ENCODE peak calls at places on chromosomes 4 and X, in four cellular contexts. T is lower lobe of right lung, E is tibial artery, A is IMR-90. I is an unnamed sample.
A peak's percentile ranks its signal among the peaks of the same experiment; 100 is the strongest.

GRCh38 chr4:126180642-126181041 is 865.9 kb downstream of the FAT4 start:
- DNase-seq in T (no peak), E (no peak), A (no peak), I (no peak)

GRCh38 chr4:157172011-157172410 is 48.5 kb upstream of the GRIA2 start:
- DNase-seq in T (no peak), E (no peak), A (peak; percentile 31), I (no peak)

GRCh38 chr4:5638976-5639375 is 69.4 kb downstream of the EVC2 start:
- DNase-seq in T (no peak), E (no peak), A (peak; percentile 81), I (no peak)

GRCh38 chr4:190121759-190122158 is 51.8 kb upstream of the DUX4 start:
- DNase-seq in T (no peak), E (no peak), A (no peak), I (no peak)

GRCh38 chr4:124085561-124086180 is 626.9 kb downstream of the ANKRD50 start:
- DNase-seq in T (no peak), E (no peak), A (no peak), I (no peak)

GRCh38 chrX:108699368-108699767 is 37.0 kb downstream of the IRS4 start:
- DNase-seq in T (no peak), E (no peak), A (peak; percentile 14), I (no peak)

GRCh38 chr4:15327311-15328298 is 100.2 kb upstream of the C1QTNF7 start:
- DNase-seq in T (no peak), E (no peak), A (peak; percentile 94), I (no peak)

GRCh38 chr4:8771666-8772065 is 100.0 kb downstream of the HMX1 start:
- DNase-seq in T (peak; percentile 9), E (peak; percentile 37), A (no peak), I (no peak)

GRCh38 chr4:119479180-119479814 is 149.3 kb downstream of the PDE5A start:
- DNase-seq in T (no peak), E (no peak), A (no peak), I (no peak)

GRCh38 chrX:24979081-24979480 is 36.7 kb downstream of the ARX start:
- DNase-seq in T (no peak), E (no peak), A (peak; percentile 11), I (no peak)

GRCh38 chrX:129769467-129770154 is 10.1 kb upstream of the SASH3 start:
- DNase-seq in T (no peak), E (no peak), A (no peak), I (no peak)

GRCh38 chr4:171621646-171622045 is 191.6 kb upstream of the GALNTL6 start:
- DNase-seq in T (no peak), E (no peak), A (no peak), I (no peak)

GRCh38 chr4:118322831-118323502 is 29.8 kb downstream of the PRSS12 start:
- DNase-seq in T (no peak), E (no peak), A (no peak), I (no peak)

GRCh38 chr4:118314221-118314620 is 38.6 kb downstream of the PRSS12 start:
- DNase-seq in T (no peak), E (no peak), A (no peak), I (no peak)

GRCh38 chr4:118313098-118313497 is 39.7 kb downstream of the PRSS12 start:
- DNase-seq in T (no peak), E (no peak), A (peak; percentile 49), I (no peak)

DNA sequence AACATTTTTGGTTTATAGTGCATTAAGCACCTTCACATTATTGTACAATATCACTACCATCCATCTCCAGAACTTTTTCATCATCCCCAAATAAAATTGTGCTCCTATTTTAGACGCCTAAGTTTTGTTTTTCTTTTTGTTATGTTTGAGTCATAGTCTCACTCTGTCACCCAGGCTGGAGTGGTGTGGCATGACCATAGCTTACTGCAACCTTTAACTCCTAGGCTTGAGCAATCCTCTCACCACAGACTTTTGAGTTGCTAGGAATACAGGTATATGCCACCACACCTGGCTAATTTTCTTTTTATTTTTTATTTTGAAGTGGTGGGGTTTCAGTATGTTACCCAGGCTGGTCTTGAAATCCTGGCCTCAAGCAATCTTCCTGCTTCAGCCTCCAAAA is 33.9 kb downstream of the PRSS12 start:
- DNase-seq in T (no peak), E (no peak), A (no peak), I (no peak)
- H3K27ac ChIP-seq in T (no peak overlapping the region), E (no peak overlapping the region), A (no peak overlapping the region), I (no peak overlapping the region)

DNA sequence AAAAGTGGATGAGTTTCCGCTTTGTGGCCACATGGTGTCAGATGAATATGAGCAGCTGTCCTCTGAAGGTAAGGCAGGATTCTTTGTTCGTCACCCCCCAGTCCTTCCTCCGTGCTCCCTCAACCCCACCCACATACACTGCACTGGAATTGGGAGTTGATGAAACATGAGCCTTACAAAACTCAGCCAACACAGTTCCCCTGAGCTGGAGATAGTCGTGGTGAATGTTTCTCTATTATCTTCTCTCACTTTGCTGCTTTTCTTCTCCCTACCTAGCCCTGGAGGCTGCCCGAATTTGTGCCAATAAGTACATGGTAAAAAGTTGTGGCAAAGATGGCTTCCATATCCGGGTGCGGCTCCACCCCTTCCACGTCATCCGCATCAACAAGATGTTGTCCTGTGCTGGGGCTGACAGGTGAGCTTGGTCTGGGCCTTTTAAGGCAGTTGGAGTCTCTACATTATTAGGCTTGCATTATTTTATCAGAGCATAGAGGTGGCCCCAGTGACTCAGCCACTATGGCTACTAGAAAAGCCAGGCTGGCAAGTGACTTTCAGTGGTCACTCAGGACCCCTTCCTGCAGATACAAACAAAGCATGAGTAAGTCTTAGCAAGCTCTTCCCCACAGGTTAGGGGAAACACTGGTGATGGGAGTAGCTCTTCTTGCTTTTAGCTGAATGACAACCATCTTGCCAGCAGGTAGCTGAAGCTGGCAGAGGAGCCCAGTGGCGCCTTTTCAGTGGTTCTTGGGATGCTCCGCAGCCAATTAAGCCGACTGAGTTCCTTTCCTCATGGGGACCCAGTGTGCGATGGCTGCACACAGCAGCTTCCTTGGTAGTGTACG is 1.6 kb downstream of the RPL10 start:
- DNase-seq in T (no peak), E (no peak), A (no peak), I (no peak)
- H3K27ac ChIP-seq in T (peak overlapping the region; percentile 99), E (peak overlapping the region; percentile 99), A (peak overlapping the region; percentile 91), I (no peak overlapping the region)

GRCh38 chr4:176769519-176769918 is 23.2 kb downstream of the VEGFC start:
- DNase-seq in T (no peak), E (no peak), A (peak; percentile 99), I (no peak)
- H3K27ac ChIP-seq in T (no peak overlapping the region), E (no peak overlapping the region), A (no peak overlapping the region), I (no peak overlapping the region)

GRCh38 chrX:10597871-10598270 is 22.5 kb downstream of the MID1 start:
- DNase-seq in T (no peak), E (no peak), A (peak; percentile 32), I (no peak)
- H3K27ac ChIP-seq in T (no peak overlapping the region), E (no peak overlapping the region), A (no peak overlapping the region), I (no peak overlapping the region)

I was measured in substantia nigra.